ENCODE peak calls at places on chromosomes 16 and 17, in five cellular contexts. U is IMR-90; B is NCI-H2081; X is activated T-cell treated with anti-CD3 and anti-CD28 coated beads, Interleukin-2, amount 50 U/mL, for 72 hours; O is stimulated activated CD8-positive, alpha-beta memory T cell treated with anti-CD3 and anti-CD28 coated beads, Interleukin-7, amount 100 ng/mL, for 1 hour. Q is an unnamed sample.

GRCh38 chr16:2523801-2524231 is 3.6 kb downstream of the AMDHD2 start:
- DNase-seq in U (no peak), B (no peak), O (no peak), X (no peak), Q (no peak)

GRCh38 chr17:30238387-30239088 is 3.0 kb upstream of the SLC6A4 start:
- DNase-seq in B (no peak), X (no peak), U (no peak), O (no peak), Q (no peak)

GRCh38 chr17:56451629-56452028 is 141.9 kb upstream of the NOG start:
- DNase-seq in U (peak), B (no peak), X (no peak), O (no peak), Q (no peak)

GRCh38 chr16:3949946-3950342 is 69.4 kb upstream of the CREBBP start:
- DNase-seq in U (no peak), B (no peak), X (no peak), O (no peak), Q (no peak)

GRCh38 chr16:66913711-66914110 is 5.0 kb downstream of the CDH16 start:
- DNase-seq in U (no peak), B (no peak), X (no peak), O (no peak), Q (no peak)

GRCh38 chr17:41329279-41329925 is 13.9 kb upstream of the KRTAP17-1 start:
- DNase-seq in O (no peak), X (peak), U (peak), B (peak), Q (no peak)

GRCh38 chr16:68093816-68094613 is 8.8 kb downstream of the NFATC3 start:
- DNase-seq in B (no peak), O (no peak), U (peak), X (no peak), Q (no peak)

GRCh38 chr16:9500872-9501271 is 409.4 kb downstream of the HAPSTR1 start:
- DNase-seq in X (no peak), B (no peak), U (no peak), O (no peak), Q (no peak)

GRCh38 chr17:59751955-59752413 is 44.5 kb downstream of the VMP1 start:
- DNase-seq in X (peak), U (no peak), B (no peak), O (no peak), Q (no peak)

GRCh38 chr17:69418535-69418934 is 4.0 kb downstream of the MAP2K6 start:
- DNase-seq in B (no peak), U (peak), X (no peak), O (no peak), Q (no peak)

GRCh38 chr16:619476-620100 is 11.2 kb upstream of the WFIKKN1 start:
- DNase-seq in U (no peak), O (no peak), X (no peak), B (no peak), Q (no peak)

GRCh38 chr16:88787579-88788314 is 2.7 kb upstream of the PIEZO1 start:
- DNase-seq in O (no peak), X (no peak), U (no peak), B (no peak), Q (no peak)

GRCh38 chr17:15121426-15121825 is 143.7 kb downstream of the PMP22 start:
- DNase-seq in B (no peak), U (peak), O (no peak), X (no peak), Q (peak)

GRCh38 chr17:43723697-43724359 is 34.8 kb downstream of the SOST start:
- DNase-seq in U (peak), B (no peak), X (no peak), O (no peak), Q (no peak)

GRCh38 chr16:87046235-87046634 is 271.0 kb downstream of the C16orf95 start:
- DNase-seq in U (no peak), X (no peak), B (no peak), O (no peak), Q (no peak)

GRCh38 chr16:51313204-51313603 is 162.1 kb upstream of the SALL1 start:
- DNase-seq in O (no peak), X (no peak), U (no peak), B (no peak), Q (no peak)

GRCh38 chr17:11880714-11881113 is 116.6 kb downstream of the ZNF18 start:
- DNase-seq in B (no peak), U (no peak), X (no peak), O (no peak), Q (no peak)

GRCh38 chr16:55508271-55508921 is 476 bp upstream of the LPCAT2 start:
- DNase-seq in O (no peak), X (no peak), U (no peak), B (no peak), Q (no peak)

GRCh38 chr17:50072130-50072529 is 16.2 kb downstream of the ITGA3 start:
- DNase-seq in U (no peak), B (no peak), O (no peak), X (no peak), Q (no peak)

GRCh38 chr16:2178321-2179106 is 17.9 kb downstream of the CASKIN1 start:
- DNase-seq in U (no peak), X (peak), B (peak), O (no peak), Q (no peak)

GRCh38 chr17:30389755-30390300 is 11.1 kb downstream of the CPD start:
- DNase-seq in U (no peak), X (no peak), O (no peak), B (no peak), Q (no peak)

GRCh38 chr17:18182978-18183333 is 672 bp upstream of the ALKBH5 start:
- DNase-seq in U (peak), B (peak), X (peak), O (peak), Q (peak)

GRCh38 chr17:47373002-47373401 is 49.2 kb downstream of the EFCAB13 start:
- DNase-seq in B (no peak), U (no peak), X (no peak), O (no peak), Q (no peak)

Q was measured in fibroblast of the conjunctiva.